ENCODE peak calls at places on chromosomes 13 and 19, in six cellular contexts. X, P, L, V, W and N are unnamed samples.

GRCh38 chr13:44573790-44574465 is 2.2 kb downstream of the TSC22D1 start:
- DNase-seq in X (no peak), V (no peak), W (peak), L (no peak), P (no peak), N (no peak)

GRCh38 chr19:5950744-5951143 is 27.2 kb downstream of the RANBP3 start:
- DNase-seq in X (no peak), L (no peak), V (no peak), P (no peak), W (no peak), N (no peak)

GRCh38 chr19:17479325-17479791 is 9.0 kb downstream of the SLC27A1 start:
- DNase-seq in L (no peak), W (no peak), V (no peak), X (no peak), P (no peak), N (no peak)

GRCh38 chr13:86581711-86582110 is 782.5 kb upstream of the SLITRK6 start:
- DNase-seq in X (no peak), P (no peak), L (no peak), V (no peak), W (no peak), N (no peak)

GRCh38 chr13:56735537-56735942 is 405.2 kb upstream of the PRR20A start:
- DNase-seq in W (no peak), V (peak), P (no peak), X (peak), L (no peak), N (no peak)

GRCh38 chr19:41321600-41322270 is 11.8 kb downstream of the CCDC97 start:
- DNase-seq in X (peak), L (no peak), P (peak), W (peak), V (peak), N (no peak)

GRCh38 chr13:64429691-64430090 is 2800.4 kb downstream of the PCDH9 start:
- DNase-seq in P (no peak), W (no peak), V (no peak), X (no peak), L (no peak), N (no peak)

GRCh38 chr19:33610588-33610987 is 11.2 kb upstream of the CHST8 start:
- DNase-seq in W (no peak), L (no peak), V (no peak), X (no peak), P (no peak), N (no peak)

GRCh38 chr19:40687525-40688016 is 2.9 kb downstream of the NUMBL start:
- DNase-seq in X (peak), P (peak), V (peak), W (no peak), L (no peak), N (no peak)

GRCh38 chr19:42345191-42345812 is 19.9 kb downstream of the MEGF8 start:
- DNase-seq in X (no peak), W (no peak), V (no peak), L (no peak), P (no peak), N (no peak)

GRCh38 chr13:44694842-44695241 is 118.7 kb upstream of the TSC22D1 start:
- DNase-seq in V (no peak), W (no peak), P (peak), L (no peak), X (no peak), N (no peak)

GRCh38 chr19:1445185-1445931 is 4.6 kb upstream of the APC2 start:
- DNase-seq in L (no peak), X (no peak), W (peak), V (peak), P (peak), N (peak)

GRCh38 chr13:26482451-26483197 is 74.9 kb upstream of the WASF3 start:
- DNase-seq in L (no peak), P (no peak), W (peak), V (peak), X (peak), N (no peak)

GRCh38 chr19:51978882-51979281 is 7.8 kb downstream of the ZNF350 start:
- DNase-seq in P (no peak), W (no peak), V (no peak), L (no peak), X (no peak), N (no peak)

GRCh38 chr19:38917921-38918491 is 6.0 kb upstream of the CCER2 start:
- DNase-seq in V (peak), L (no peak), P (no peak), W (no peak), X (no peak), N (no peak)

GRCh38 chr19:41323023-41323422 is 13.1 kb downstream of the CCDC97 start:
- DNase-seq in L (no peak), P (peak), W (peak), V (peak), X (peak), N (no peak)

GRCh38 chr13:74017301-74018092 is 116.7 kb downstream of the KLF12 start:
- DNase-seq in L (no peak), X (no peak), V (no peak), W (no peak), P (no peak), N (no peak)

GRCh38 chr13:75825161-75825560 is 189.0 kb downstream of the LMO7 start:
- DNase-seq in X (no peak), P (no peak), L (no peak), W (no peak), V (no peak), N (no peak)

GRCh38 chr19:43351998-43352746 is 1.3 kb upstream of the CD177 start:
- DNase-seq in P (no peak), X (no peak), W (no peak), L (no peak), V (no peak), N (no peak)

DNA sequence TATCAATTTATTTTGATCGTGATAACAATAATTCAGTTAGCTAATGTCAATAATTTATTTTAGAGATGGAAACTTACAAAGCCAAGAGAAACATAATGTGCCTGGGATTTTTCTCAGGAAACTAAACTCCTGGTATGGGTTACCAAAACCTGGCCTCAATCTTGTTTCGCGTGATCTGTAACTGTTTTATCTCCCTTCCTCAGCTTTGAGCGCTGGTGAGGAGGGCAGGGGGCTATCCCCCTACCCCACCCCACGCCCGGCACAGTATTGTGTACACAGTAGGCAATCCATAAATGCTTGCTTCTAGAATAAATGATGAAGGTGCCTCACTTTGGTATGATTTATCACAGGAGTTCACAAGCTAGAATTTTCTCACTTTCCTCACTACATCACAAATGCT is 7.7 kb upstream of the DOCK9 start:
- DNase-seq in X (no peak), V (no peak), P (no peak), L (no peak), W (peak), N (no peak)
- H3K27ac ChIP-seq in X (no peak), V (no peak), P (no peak), L (no peak), W (no peak), N (no peak)

GRCh38 chr19:16326401-16327130 is 1.9 kb downstream of the KLF2 start:
- DNase-seq in V (no peak), L (no peak), P (peak), W (peak), X (no peak), N (peak)

GRCh38 chr19:16325671-16326400 is 1.2 kb downstream of the KLF2 start:
- DNase-seq in W (peak), X (peak), V (peak), P (peak), L (peak), N (peak)

GRCh38 chr19:16324384-16325160 is at the start of gene KLF2:
- DNase-seq in V (peak), W (peak), L (peak), X (peak), P (peak), N (peak)

GRCh38 chr19:16324064-16324383 is 602 bp upstream of the KLF2 start:
- DNase-seq in V (no peak), X (no peak), W (no peak), L (no peak), P (no peak), N (no peak)

DNA sequence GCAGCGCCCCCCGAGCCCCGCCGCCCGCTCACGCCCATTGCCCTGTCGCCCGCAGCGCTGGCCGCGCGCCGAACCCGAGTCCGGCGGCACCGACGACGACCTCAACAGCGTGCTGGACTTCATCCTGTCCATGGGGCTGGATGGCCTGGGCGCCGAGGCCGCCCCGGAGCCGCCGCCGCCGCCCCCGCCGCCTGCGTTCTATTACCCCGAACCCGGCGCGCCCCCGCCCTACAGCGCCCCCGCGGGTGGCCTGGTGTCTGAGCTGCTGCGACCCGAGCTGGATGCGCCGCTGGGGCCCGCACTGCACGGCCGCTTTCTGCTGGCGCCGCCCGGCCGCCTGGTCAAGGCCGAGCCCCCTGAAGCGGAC is 518 bp downstream of the KLF2 start:
- DNase-seq in X (peak), W (peak), V (peak), P (peak), L (no peak), N (no peak)
- TF ChIP-seq CTCF in X (no peak), W (peak), V (no peak), P (peak), L (no peak), N (no peak)

GRCh38 chr19:45645068-45645630 is 6.0 kb upstream of the EML2 start:
- DNase-seq in X (peak), W (no peak), L (no peak), V (no peak), P (no peak), N (no peak)
- H3K4me3 ChIP-seq in X (no peak), W (peak), L (peak), V (peak), P (peak), N (peak)

GRCh38 chr13:97335488-97336134 is 98.4 kb upstream of the RAP2A start:
- DNase-seq in P (no peak), V (no peak), X (no peak), L (no peak), W (peak), N (no peak)
- H3K27ac ChIP-seq in P (peak), V (no peak), X (peak), L (peak), W (peak), N (no peak)

DNA sequence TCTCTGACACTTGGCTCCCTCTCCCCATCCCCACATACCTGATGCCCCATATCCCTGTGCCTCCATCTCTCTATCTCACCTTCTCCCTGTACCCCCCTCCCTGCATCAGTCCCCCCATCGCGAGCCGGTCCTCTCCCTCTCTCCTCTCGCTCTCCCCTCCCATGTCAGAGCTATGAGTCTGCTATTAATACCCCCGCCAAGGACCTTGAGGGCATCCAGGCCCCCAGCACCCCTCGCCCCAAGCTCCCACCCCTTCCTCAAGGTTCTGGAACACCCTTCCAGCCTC is 1.6 kb downstream of the GRIN2D start:
- DNase-seq in V (no peak), P (no peak), W (no peak), X (no peak), L (no peak), N (no peak)
- TF ChIP-seq CTCF in V (no peak), P (no peak), W (no peak), X (no peak), L (no peak), N (no peak)

GRCh38 chr19:48720613-48721296 is 1.2 kb upstream of the MAMSTR start:
- DNase-seq in X (peak), P (peak), W (no peak), L (peak), V (peak), N (peak)

GRCh38 chr19:48726573-48726972 is 7.0 kb upstream of the MAMSTR start:
- DNase-seq in V (no peak), P (no peak), W (peak), X (no peak), L (no peak), N (no peak)

GRCh38 chr19:48728882-48729645 is 9.5 kb upstream of the MAMSTR start:
- DNase-seq in W (no peak), L (no peak), P (no peak), X (no peak), V (no peak), N (no peak)

GRCh38 chr19:48722196-48722708 is 2.7 kb upstream of the MAMSTR start:
- DNase-seq in V (no peak), X (no peak), P (no peak), L (no peak), W (no peak), N (no peak)

DNA sequence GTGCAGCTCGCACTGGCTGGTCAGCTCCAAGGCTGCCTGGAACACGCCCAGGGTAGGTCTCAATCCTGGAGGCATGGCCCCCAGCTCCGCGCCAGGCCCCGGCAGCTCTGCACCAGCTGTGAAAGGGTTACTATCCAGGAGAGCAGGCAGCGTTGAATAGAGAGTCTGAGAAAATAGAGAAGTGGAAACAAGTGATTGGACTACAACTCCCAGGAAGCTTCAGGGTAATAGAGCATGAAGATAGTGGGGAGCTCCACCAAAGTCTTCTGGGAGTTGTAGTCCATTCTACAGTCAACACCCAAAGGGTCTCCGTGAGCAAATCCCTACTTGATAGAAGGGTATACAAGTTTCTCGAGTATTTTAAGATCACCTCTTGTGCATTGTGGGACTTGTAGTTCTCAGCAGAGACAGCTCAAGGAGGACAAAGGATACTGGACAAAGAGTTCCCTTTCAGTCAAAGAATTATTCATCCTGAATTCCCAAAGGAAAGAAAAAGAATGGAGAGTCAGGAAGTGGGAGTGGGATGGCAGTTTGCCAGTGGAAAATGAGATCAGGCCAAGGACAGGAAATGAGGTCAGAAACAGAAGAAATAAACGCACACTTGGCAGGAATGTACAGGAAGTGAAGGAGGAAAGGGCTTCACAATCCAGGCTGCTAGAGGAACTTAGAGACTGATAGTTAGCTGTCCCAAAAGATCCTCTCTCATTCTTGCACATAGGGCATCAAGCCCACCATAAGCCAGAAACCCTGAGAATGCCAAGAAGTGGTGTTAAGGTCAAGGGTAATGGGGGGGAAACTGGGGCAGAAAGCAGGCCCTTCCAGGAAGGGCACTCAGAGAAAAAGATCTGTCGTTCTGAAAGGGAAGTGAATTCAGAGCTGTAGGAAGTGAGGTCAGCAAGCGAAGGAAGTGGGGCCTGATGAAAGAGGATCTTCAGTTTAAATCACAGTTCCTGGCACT is 5.5 kb upstream of the MAMSTR start:
- DNase-seq in P (no peak), X (peak), W (peak), L (no peak), V (peak), N (peak)
- H3K4me3 ChIP-seq in P (no peak), X (no peak), W (no peak), L (no peak), V (no peak), N (no peak)

DNA sequence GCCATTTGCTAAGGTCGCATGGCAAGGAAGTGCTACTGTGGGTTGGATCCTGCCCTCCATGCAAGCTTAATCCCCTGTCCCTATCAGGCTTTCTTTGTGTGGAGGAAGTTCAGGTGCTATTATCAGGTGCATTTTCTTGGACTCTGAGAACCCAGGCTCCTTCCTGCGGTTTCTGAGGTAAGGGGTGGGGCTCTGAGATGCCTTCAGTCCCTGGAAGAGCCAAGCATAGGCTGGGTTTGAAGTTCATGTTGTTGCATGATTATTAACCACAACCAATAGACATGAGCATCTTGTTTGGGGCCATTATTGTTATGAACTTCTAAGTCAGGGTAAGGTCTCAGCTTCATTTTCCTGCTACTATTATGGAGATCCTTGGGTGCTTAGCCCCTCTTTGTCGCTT is 109.5 kb downstream of the NALCN start:
- DNase-seq in W (no peak), X (no peak), L (no peak), V (no peak), P (no peak), N (no peak)
- H3K27ac ChIP-seq in W (no peak), X (no peak), L (no peak), V (no peak), P (no peak), N (no peak)

GRCh38 chr19:47865166-47865565 is 6.1 kb downstream of the TPRX2 start:
- DNase-seq in V (peak), P (no peak), L (no peak), W (no peak), X (no peak), N (no peak)

GRCh38 chr19:47861630-47862029 is 2.6 kb downstream of the TPRX2 start:
- DNase-seq in P (no peak), L (no peak), X (no peak), W (no peak), V (no peak), N (no peak)

GRCh38 chr19:47860602-47861297 is 1.7 kb downstream of the TPRX2 start:
- DNase-seq in L (no peak), X (no peak), W (no peak), V (no peak), P (no peak), N (peak)

GRCh38 chr19:47863514-47863936 is 4.5 kb downstream of the TPRX2 start:
- DNase-seq in W (peak), P (peak), V (peak), X (peak), L (peak), N (peak)
- TF ChIP-seq CTCF in W (peak), P (peak), V (peak), X (peak), L (peak), N (peak)

GRCh38 chr13:110664074-110664473 is 41.8 kb downstream of the CARS2 start:
- DNase-seq in V (no peak), L (no peak), X (no peak), P (no peak), W (no peak), N (no peak)

GRCh38 chr13:110666255-110666533 is 39.7 kb downstream of the CARS2 start:
- DNase-seq in W (no peak), V (no peak), X (no peak), L (no peak), P (no peak), N (no peak)

GRCh38 chr13:110665491-110666254 is 40.2 kb downstream of the CARS2 start:
- DNase-seq in L (no peak), W (no peak), X (no peak), V (no peak), P (no peak), N (no peak)

GRCh38 chr13:110663491-110663890 is 42.4 kb downstream of the CARS2 start:
- DNase-seq in L (no peak), X (no peak), P (no peak), V (no peak), W (no peak), N (no peak)

DNA sequence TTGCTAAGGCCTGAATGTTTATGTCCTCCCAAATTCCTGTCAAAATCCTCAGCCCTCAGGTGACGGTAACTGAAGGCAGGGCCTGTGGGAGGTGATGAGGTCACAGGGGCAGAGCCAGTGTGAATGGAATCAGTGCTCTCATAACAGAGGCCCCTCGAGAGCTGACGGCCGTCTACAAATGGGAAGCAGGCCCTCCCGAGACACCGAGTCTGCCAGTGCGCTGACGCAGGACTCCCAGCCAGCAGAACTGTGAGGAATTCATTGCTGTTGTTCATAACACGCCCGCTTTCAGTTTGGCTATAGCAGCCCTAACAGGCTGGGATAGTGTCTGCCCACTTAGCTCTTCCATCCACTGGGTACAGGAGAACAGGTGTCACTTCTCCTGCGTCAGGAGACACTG is 41.2 kb downstream of the CARS2 start:
- DNase-seq in W (no peak), X (no peak), P (no peak), L (no peak), V (no peak), N (no peak)
- H3K4me3 ChIP-seq in W (no peak), X (no peak), P (no peak), L (no peak), V (no peak), N (no peak)

DNA sequence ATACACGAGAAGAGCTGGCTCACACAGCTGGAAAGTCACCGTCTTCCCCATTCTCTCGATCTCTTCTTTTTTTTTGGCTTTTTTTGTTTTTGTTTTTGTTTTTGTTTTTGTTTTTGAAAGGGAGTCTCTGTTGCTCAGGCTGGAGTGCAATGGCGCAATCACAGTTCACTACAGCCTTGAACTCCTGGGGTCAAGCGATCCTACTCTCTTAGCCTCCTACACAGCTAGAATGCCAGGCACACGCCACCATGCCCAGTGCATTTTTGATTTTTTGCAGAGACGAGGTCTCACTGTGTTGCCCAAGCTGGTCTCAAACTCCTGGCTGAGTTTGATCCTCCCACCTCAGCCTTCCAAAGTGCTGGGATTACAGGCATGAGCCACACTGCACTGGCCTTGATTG is 4.0 kb downstream of the FXYD3 start:
- DNase-seq in P (no peak), V (no peak), X (no peak), L (no peak), W (no peak), N (no peak)
- H3K27ac ChIP-seq in P (no peak), V (no peak), X (peak), L (peak), W (no peak), N (no peak)